ENCODE peak calls at places on chromosome 16, in seven cellular contexts. D, B, Q, I, S, M and P are unnamed samples.

GRCh38 chr16:11094838-11095565 is 150.6 kb downstream of the CLEC16A start:
- DNase-seq in I (no peak), Q (peak), S (no peak), M (no peak), B (no peak), D (no peak), P (no peak)

GRCh38 chr16:78851266-78851665 is 749.3 kb downstream of the MAF start:
- DNase-seq in M (no peak), Q (no peak), B (no peak), D (no peak), S (no peak), I (no peak), P (no peak)

GRCh38 chr16:8087597-8088279 is 502.6 kb downstream of the TMEM114 start:
- DNase-seq in S (no peak), I (no peak), D (no peak), M (no peak), Q (no peak), B (no peak), P (no peak)

GRCh38 chr16:20181386-20181785 is 107.7 kb upstream of the GPR139 start:
- DNase-seq in D (no peak), M (no peak), S (no peak), Q (no peak), B (no peak), I (no peak), P (no peak)

GRCh38 chr16:35598696-35599332 is 2139.4 kb downstream of the TP53TG3F start:
- DNase-seq in Q (no peak), D (no peak), S (no peak), I (no peak), M (no peak), B (no peak), P (no peak)

GRCh38 chr16:50371936-50372595 is 3.3 kb upstream of the BRD7 start:
- DNase-seq in M (peak), I (no peak), Q (no peak), D (peak), S (peak), B (no peak), P (peak)

GRCh38 chr16:63426275-63426870 is 1390.1 kb upstream of the CDH8 start:
- DNase-seq in I (no peak), B (no peak), D (no peak), M (no peak), S (no peak), Q (peak), P (no peak)

GRCh38 chr16:67024384-67024896 is 4.5 kb upstream of the CBFB start:
- DNase-seq in S (no peak), B (peak), I (no peak), M (no peak), Q (no peak), D (no peak), P (no peak)

GRCh38 chr16:17392127-17392856 is 78.5 kb downstream of the XYLT1 start:
- DNase-seq in B (no peak), Q (no peak), D (no peak), M (no peak), I (no peak), S (no peak), P (no peak)

GRCh38 chr16:28193530-28194423 is 18.0 kb downstream of the XPO6 start:
- DNase-seq in B (no peak), S (peak), Q (no peak), I (peak), M (no peak), D (peak), P (no peak)

GRCh38 chr16:27720731-27721547 is 171.0 kb downstream of the KATNIP start:
- DNase-seq in Q (no peak), D (peak), M (peak), B (no peak), S (no peak), I (no peak), P (no peak)

GRCh38 chr16:67723151-67723915 is 4.2 kb upstream of the GFOD2 start:
- DNase-seq in D (no peak), M (no peak), I (peak), B (no peak), Q (no peak), S (peak), P (no peak)

GRCh38 chr16:10031473-10031872 is 150.8 kb downstream of the GRIN2A start:
- DNase-seq in Q (no peak), S (no peak), I (no peak), D (no peak), B (no peak), M (no peak), P (no peak)

GRCh38 chr16:86214326-86215232 is 295.7 kb upstream of the FOXF1 start:
- DNase-seq in Q (no peak), S (no peak), B (peak), I (no peak), M (no peak), D (peak), P (no peak)

GRCh38 chr16:9351841-9352434 is 260.5 kb downstream of the HAPSTR1 start:
- DNase-seq in M (no peak), I (no peak), B (no peak), D (no peak), S (no peak), Q (no peak), P (no peak)

GRCh38 chr16:57628008-57628781 is at the start of gene ADGRG1:
- DNase-seq in B (peak), S (peak), Q (no peak), M (peak), I (peak), D (peak), P (peak)

GRCh38 chr16:29743827-29744531 is 1.8 kb downstream of the C16orf54 start:
- DNase-seq in M (no peak), S (no peak), Q (no peak), D (no peak), B (no peak), I (no peak), P (no peak)

GRCh38 chr16:71645450-71645849 is 19.5 kb downstream of the MARVELD3 start:
- DNase-seq in Q (peak), B (no peak), M (no peak), I (peak), S (peak), D (peak), P (no peak)

GRCh38 chr16:82470506-82471196 is 156.1 kb upstream of the CDH13 start:
- DNase-seq in I (no peak), Q (no peak), D (no peak), M (no peak), S (no peak), B (no peak), P (no peak)

GRCh38 chr16:71846443-71846842 is 667 bp downstream of the ATXN1L start:
- DNase-seq in S (peak), I (no peak), Q (peak), M (no peak), B (no peak), D (peak), P (no peak)

GRCh38 chr16:55913717-55914116 is 38.5 kb upstream of the CES5A start:
- DNase-seq in S (no peak), B (no peak), Q (no peak), D (no peak), M (no peak), I (no peak), P (peak)

GRCh38 chr16:27241658-27242057 is 26.9 kb downstream of the NSMCE1 start:
- DNase-seq in B (peak), I (no peak), M (no peak), S (peak), D (no peak), Q (no peak), P (no peak)

GRCh38 chr16:89325861-89326471 is 108.5 kb downstream of the ZNF778 start:
- DNase-seq in M (peak), I (peak), B (peak), Q (peak), D (peak), S (peak), P (peak)

GRCh38 chr16:81994485-81994884 is 16.8 kb downstream of the SDR42E1 start:
- DNase-seq in B (no peak), M (no peak), D (no peak), I (no peak), S (no peak), Q (peak), P (no peak)

GRCh38 chr16:25048146-25048618 is 33.0 kb upstream of the ARHGAP17 start:
- DNase-seq in M (no peak), B (no peak), S (no peak), D (no peak), I (peak), Q (no peak), P (no peak)

GRCh38 chr16:1291576-1291974 is 17.9 kb upstream of the UBE2I start:
- DNase-seq in D (no peak), Q (no peak), S (no peak), M (no peak), I (no peak), B (no peak), P (no peak)

GRCh38 chr16:89269805-89270665 is 52.5 kb downstream of the ZNF778 start:
- DNase-seq in I (no peak), M (no peak), B (no peak), D (no peak), S (no peak), Q (no peak), P (no peak)

GRCh38 chr16:57824880-57825279 is 22.6 kb upstream of the KIFC3 start:
- DNase-seq in M (no peak), Q (no peak), B (no peak), S (no peak), D (no peak), I (no peak), P (no peak)